ENCODE peak calls at places on chromosome 4, in seven cellular contexts. M, V, B, Y, S, C and O are unnamed samples.

GRCh38 chr4:149985981-149986380 is 92.3 kb upstream of the DCLK2 start:
- DNase-seq in V (no peak), C (no peak), M (no peak), S (no peak), Y (no peak), B (no peak), O (no peak)

GRCh38 chr4:33954759-33955158 is 2289.6 kb downstream of the ARAP2 start:
- DNase-seq in M (no peak), B (no peak), Y (no peak), C (no peak), S (no peak), V (no peak), O (no peak)

GRCh38 chr4:180059216-180059881 is 2183.9 kb upstream of the TENM3 start:
- DNase-seq in B (no peak), M (no peak), S (no peak), Y (no peak), C (peak), V (no peak), O (no peak)

GRCh38 chr4:95537181-95537580 is 11.6 kb downstream of the UNC5C start:
- DNase-seq in Y (no peak), S (no peak), B (no peak), C (no peak), M (no peak), V (no peak), O (no peak)

GRCh38 chr4:38131371-38132139 is 171.4 kb downstream of the PTTG2 start:
- DNase-seq in S (no peak), B (no peak), Y (peak), C (no peak), V (no peak), M (no peak), O (no peak)

GRCh38 chr4:32337403-32337802 is 1617.2 kb downstream of the PCDH7 start:
- DNase-seq in C (no peak), M (no peak), Y (no peak), B (no peak), S (no peak), V (no peak), O (no peak)

GRCh38 chr4:80610845-80611244 is 275.3 kb downstream of the CFAP299 start:
- DNase-seq in B (peak), C (peak), Y (peak), V (peak), M (no peak), S (peak), O (peak)

GRCh38 chr4:15848191-15848842 is 70.2 kb downstream of the CD38 start:
- DNase-seq in B (no peak), C (peak), V (no peak), S (no peak), M (no peak), Y (peak), O (no peak)

GRCh38 chr4:72977936-72978485 is 91.5 kb downstream of the COX18 start:
- DNase-seq in Y (no peak), B (no peak), C (no peak), S (no peak), V (no peak), M (no peak), O (no peak)

GRCh38 chr4:103365285-103365684 is 167.1 kb upstream of the CENPE start:
- DNase-seq in S (no peak), B (no peak), M (no peak), C (no peak), V (no peak), Y (no peak), O (no peak)

GRCh38 chr4:4801013-4801412 is 58.5 kb upstream of the MSX1 start:
- DNase-seq in M (peak), V (no peak), B (peak), C (no peak), Y (peak), S (peak), O (no peak)

GRCh38 chr4:15852524-15852923 is 74.4 kb downstream of the CD38 start:
- DNase-seq in Y (no peak), S (no peak), M (no peak), V (no peak), B (no peak), C (no peak), O (peak)

GRCh38 chr4:164926301-164926700 is 49.3 kb downstream of the APELA start:
- DNase-seq in C (no peak), Y (no peak), M (no peak), S (peak), B (no peak), V (no peak), O (peak)

GRCh38 chr4:20019310-20020015 is 232.2 kb upstream of the SLIT2 start:
- DNase-seq in S (no peak), Y (no peak), V (no peak), M (no peak), B (peak), C (no peak), O (no peak)

GRCh38 chr4:163256680-163257343 is 75.6 kb downstream of the NPY1R start:
- DNase-seq in M (no peak), V (no peak), C (no peak), S (no peak), Y (no peak), B (no peak), O (no peak)

GRCh38 chr4:13627185-13627605 is 330 bp downstream of the BOD1L1 start:
- DNase-seq in V (peak), Y (no peak), C (peak), M (no peak), S (peak), B (no peak), O (no peak)

GRCh38 chr4:145883173-145883572 is 55.5 kb downstream of the ZNF827 start:
- DNase-seq in S (no peak), B (no peak), M (no peak), V (no peak), C (no peak), Y (no peak), O (no peak)

GRCh38 chr4:185311113-185311888 is 84.4 kb downstream of the LRP2BP start:
- DNase-seq in C (no peak), Y (no peak), V (no peak), S (no peak), B (no peak), M (no peak), O (no peak)

GRCh38 chr4:26217429-26217828 is 103.4 kb upstream of the RBPJ start:
- DNase-seq in V (no peak), Y (no peak), S (peak), C (no peak), M (no peak), B (no peak), O (no peak)

GRCh38 chr4:175560628-175561027 is 251.4 kb downstream of the GPM6A start:
- DNase-seq in V (no peak), S (peak), C (peak), M (no peak), B (peak), Y (peak), O (no peak)

DNA sequence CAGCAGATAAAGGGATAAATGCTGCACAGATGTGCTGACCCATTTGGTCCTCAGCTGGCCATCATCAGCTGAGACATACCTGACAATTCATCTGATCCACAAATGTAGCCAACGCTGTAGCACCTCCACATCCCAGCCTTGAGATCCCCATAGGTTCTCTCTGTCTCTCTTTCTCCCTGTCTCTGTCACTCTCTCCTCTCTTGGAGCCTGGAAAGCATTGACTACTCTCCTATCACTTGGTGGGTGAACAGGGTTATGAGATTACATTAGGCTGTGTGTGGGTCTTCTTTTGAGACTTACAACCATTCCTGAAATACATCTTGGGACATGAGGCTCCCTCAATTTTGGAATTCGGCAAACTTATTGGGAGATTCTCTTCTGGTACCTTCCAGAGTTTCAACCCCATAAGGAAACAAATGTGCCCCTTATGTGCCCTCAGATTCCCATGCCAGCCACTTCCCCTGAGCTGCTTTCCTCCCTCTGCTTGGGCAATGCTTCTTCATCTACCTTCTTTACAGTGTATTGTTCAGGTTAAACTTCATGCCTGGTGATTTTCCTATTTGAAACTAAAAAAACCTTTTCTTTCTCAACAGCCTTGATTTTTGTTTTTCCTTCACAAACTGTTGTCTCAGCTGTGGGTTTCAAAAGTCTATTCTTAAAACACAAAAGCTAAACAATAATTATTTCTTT is 29.1 kb upstream of the FGF2 start:
- DNase-seq in C (no peak), S (no peak), Y (no peak), B (no peak), M (no peak), V (no peak), O (no peak)
- H3K4me3 ChIP-seq in C (no peak), S (peak), Y (no peak), B (no peak), M (peak), V (no peak), O (peak)

DNA sequence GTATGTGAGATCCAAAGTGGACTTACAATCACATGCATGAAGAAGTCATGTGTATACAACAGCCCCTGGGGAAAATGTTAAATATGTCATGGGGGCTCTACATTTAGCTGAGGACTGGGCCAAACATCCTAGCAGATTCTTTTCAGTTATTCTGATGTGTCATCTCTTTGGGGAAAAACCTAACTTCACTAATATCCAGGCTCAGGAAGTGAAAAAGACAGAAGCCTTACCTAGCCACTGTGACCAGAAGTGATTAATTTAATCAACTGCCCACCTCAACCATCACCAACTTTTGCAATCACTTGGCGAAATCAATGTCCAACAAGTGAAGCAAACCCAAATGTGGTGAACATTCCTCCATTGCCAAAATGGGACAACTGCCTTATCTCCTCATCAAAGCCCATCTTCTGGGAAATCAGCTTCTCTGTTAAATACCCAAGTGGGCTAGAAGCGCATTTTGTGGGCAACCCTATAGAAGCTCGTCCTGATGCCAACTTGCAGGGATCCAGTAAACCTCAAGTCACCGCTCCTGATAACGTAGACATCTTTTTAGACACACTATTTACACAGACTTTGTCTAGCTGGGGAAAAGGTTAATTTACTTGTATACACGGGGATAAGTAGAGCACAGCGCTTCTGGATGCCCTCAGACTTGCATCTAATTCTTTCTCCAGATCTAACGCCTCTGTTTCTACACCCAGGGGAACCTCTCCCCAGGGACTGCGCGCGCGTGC is 1.4 kb upstream of the HHIP start:
- DNase-seq in S (no peak), Y (peak), B (no peak), C (no peak), M (no peak), V (no peak), O (no peak)
- H3K4me3 ChIP-seq in S (no peak), Y (peak), B (peak), C (no peak), M (no peak), V (peak), O (no peak)

GRCh38 chr4:5945936-5946335 is 53.0 kb upstream of the CRMP1 start:
- DNase-seq in B (no peak), Y (no peak), S (no peak), C (no peak), M (no peak), V (no peak), O (no peak)
- H3K4me3 ChIP-seq in B (no peak), Y (no peak), S (no peak), C (no peak), M (no peak), V (no peak), O (no peak)

GRCh38 chr4:88705805-88706518 is 8.3 kb upstream of the NAP1L5 start:
- DNase-seq in B (peak), S (peak), C (no peak), V (no peak), Y (peak), M (no peak), O (no peak)
- H3K4me3 ChIP-seq in B (no peak), S (no peak), C (no peak), V (no peak), Y (no peak), M (no peak), O (no peak)

GRCh38 chr4:112647785-112648184 is 10.8 kb downstream of the LARP7 start:
- DNase-seq in B (no peak), C (no peak), Y (peak), V (no peak), M (no peak), S (no peak), O (no peak)
- H3K4me3 ChIP-seq in B (no peak), C (no peak), Y (no peak), V (no peak), M (no peak), S (no peak), O (no peak)

DNA sequence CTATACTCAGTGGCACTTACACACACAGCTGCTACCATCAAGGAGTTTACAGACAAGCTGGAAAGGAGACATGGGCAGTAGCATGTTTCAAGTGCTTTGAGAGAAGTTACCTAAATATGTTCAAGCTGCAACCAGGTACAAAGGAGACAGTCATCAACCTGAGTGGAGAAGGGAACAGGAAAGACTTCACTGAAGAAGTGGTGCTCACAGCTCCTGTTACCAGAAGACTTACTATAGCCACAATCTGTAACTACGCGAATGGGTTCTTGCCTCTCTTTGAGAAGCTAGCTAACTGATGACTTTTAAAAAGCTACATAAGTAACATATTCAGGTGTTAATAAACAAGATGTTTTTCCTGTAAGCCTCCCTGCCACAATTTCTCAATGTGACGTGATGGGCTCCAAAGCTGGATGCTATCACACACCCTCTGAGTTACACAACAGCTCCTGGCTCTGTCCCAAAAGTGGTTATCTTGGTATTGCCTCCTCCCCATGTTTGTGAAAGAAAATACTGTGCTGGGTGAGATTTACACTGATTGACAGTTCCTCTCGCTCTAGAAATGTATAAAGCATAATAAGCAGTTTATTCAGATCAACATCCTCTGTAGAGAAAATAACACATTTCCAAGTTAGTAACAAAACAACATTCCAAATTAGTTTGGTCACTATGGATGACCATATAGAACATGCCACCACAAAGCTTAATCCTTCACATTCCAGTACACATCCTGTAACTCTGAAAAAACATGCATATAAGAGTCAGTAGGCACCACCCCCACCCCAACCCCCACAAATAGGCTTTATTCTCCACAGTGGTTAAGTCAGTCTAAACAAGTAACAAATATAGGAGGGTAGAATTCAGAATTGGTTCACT is 81.8 kb downstream of the FRYL start:
- DNase-seq in M (peak), C (peak), Y (peak), B (peak), V (no peak), S (peak), O (peak)
- H3K4me3 ChIP-seq in M (no peak), C (no peak), Y (no peak), B (no peak), V (no peak), S (no peak), O (no peak)

GRCh38 chr4:40992472-40993298 is 221.7 kb downstream of the APBB2 start:
- DNase-seq in B (peak), C (peak), S (peak), M (no peak), V (no peak), Y (peak), O (peak)

GRCh38 chr4:40990202-40990898 is 224.0 kb downstream of the APBB2 start:
- DNase-seq in V (no peak), S (peak), C (peak), B (peak), Y (peak), M (peak), O (peak)

GRCh38 chr4:40991908-40992307 is 222.4 kb downstream of the APBB2 start:
- DNase-seq in Y (peak), V (no peak), C (no peak), B (no peak), M (no peak), S (no peak), O (no peak)

GRCh38 chr4:40987151-40987550 is 227.2 kb downstream of the APBB2 start:
- DNase-seq in M (no peak), B (no peak), S (peak), C (no peak), Y (no peak), V (no peak), O (no peak)

DNA sequence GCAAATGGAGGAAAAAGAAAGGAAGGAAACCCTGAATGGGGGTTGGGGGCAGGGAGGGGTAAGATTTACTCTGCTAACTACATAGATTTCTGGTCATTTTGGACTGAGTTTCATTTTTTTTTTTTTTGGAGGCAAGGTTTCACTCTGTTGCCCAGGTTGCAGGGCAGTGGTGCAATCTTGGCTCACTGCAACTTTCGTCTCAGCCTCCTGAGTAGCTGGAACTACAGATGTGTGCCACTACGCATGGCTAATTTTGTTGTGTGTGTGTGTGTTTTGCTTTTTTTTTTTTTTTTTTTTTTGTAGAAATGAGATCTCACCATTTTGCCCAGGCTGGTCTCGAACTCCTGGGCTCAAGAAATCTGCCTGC is 223.5 kb downstream of the APBB2 start:
- DNase-seq in C (no peak), S (peak), M (no peak), B (peak), Y (no peak), V (no peak), O (peak)
- H3K4me3 ChIP-seq in C (no peak), S (no peak), M (no peak), B (no peak), Y (no peak), V (no peak), O (no peak)

GRCh38 chr4:56511098-56511497 is 5.5 kb downstream of the ARL9 start:
- DNase-seq in V (no peak), C (no peak), M (no peak), B (no peak), S (no peak), Y (no peak), O (no peak)

GRCh38 chr4:56506110-56506705 is 617 bp downstream of the ARL9 start:
- DNase-seq in V (no peak), B (no peak), Y (peak), S (no peak), C (no peak), M (no peak), O (no peak)

DNA sequence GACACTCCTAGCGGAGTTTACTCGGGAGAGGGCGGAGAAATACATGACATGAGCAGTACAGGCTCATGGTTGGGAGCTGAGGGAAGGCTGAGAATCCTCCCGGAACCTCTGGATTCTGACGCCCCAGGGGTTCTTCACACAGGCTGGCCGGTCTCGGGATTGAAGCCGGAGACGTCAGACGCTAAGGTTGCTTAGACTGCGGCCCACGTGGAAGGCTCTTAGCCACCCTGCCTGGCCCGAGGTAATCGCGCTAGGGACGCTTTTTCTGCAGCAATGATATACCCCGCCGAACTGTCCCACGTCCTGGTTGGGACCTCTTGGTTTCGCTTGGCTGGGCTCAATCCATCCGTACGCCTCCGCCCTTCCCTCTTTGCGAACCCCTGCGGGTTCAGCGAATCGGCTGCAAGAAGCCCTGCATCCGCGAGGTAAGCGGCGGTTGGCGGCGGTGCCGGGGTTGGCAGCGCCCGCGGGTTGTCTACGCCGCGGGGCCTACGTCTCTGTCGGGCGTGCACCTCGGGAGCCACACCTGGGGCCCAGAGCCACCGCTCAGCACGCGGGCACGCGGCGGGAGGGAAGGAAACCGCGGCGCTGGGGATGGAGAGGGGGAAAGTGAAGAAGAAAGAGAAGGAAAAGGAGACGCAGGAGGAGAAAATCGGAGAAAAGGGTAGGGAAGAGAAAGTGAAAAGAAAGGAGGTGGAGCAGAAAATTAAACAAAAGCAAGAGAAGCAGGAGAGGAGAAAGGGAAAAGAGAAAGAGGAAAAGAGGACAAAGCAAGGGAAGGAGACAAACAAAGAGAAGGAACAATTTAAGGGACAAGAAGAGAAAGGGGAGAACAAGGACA is at the start of gene ARL9:
- DNase-seq in V (no peak), S (peak), M (no peak), Y (peak), C (no peak), B (peak), O (peak)
- H3K4me3 ChIP-seq in V (peak), S (peak), M (peak), Y (peak), C (no peak), B (peak), O (peak)

GRCh38 chr4:17510582-17510981 is 1.3 kb downstream of the QDPR start:
- DNase-seq in C (peak), V (no peak), M (no peak), Y (no peak), B (no peak), S (no peak), O (no peak)
- H3K4me3 ChIP-seq in C (peak), V (peak), M (no peak), Y (no peak), B (no peak), S (peak), O (no peak)